ENCODE peak calls at places on chromosomes 5 and 9, in nine cellular contexts. X is type B pancreatic cell, M is thoracic aorta, P is GM10248, N is omental fat pad, O is uterus, Q is nephron progenitor cell, Z is fibroblast of lung, E is kidney. A is an unnamed sample.

GRCh38 chr9:137435980-137436760 is 5.0 kb downstream of the ENTPD8 start:
- DNase-seq in X (no peak), M (no peak), P (no peak), N (peak), O (peak), Q (peak), Z (peak), E (peak), A (no peak)

GRCh38 chr5:153222956-153223355 is 267.5 kb upstream of the GRIA1 start:
- DNase-seq in X (no peak), M (no peak), P (no peak), N (no peak), O (no peak), Q (no peak), Z (peak), E (no peak), A (no peak)

GRCh38 chr9:127290666-127291065 is 26.1 kb downstream of the GARNL3 start:
- DNase-seq in X (no peak), M (no peak), P (no peak), N (no peak), O (no peak), Q (no peak), Z (no peak), E (no peak), A (no peak)

GRCh38 chr5:33166971-33167370 is 273.8 kb upstream of the TARS1 start:
- DNase-seq in X (no peak), M (no peak), P (no peak), N (no peak), O (no peak), Q (no peak), Z (no peak), E (no peak), A (no peak)

GRCh38 chr5:14208071-14209021 is 65.2 kb downstream of the TRIO start:
- DNase-seq in X (no peak), M (no peak), P (peak), N (no peak), O (no peak), Q (no peak), Z (peak), E (no peak), A (no peak)

GRCh38 chr5:170115925-170116324 is 10.2 kb downstream of the FOXI1 start:
- DNase-seq in X (no peak), M (no peak), P (no peak), N (no peak), O (no peak), Q (no peak), Z (no peak), E (no peak), A (no peak)

GRCh38 chr5:97102010-97102470 is 40.4 kb downstream of the LIX1 start:
- DNase-seq in X (no peak), M (no peak), P (no peak), N (no peak), O (no peak), Q (peak), Z (no peak), E (no peak), A (no peak)

GRCh38 chr5:155299342-155300006 is 285.9 kb downstream of the KIF4B start:
- DNase-seq in X (no peak), M (no peak), P (no peak), N (no peak), O (no peak), Q (no peak), Z (no peak), E (no peak), A (no peak)

GRCh38 chr9:93541581-93542349 is 34.6 kb upstream of the PHF2 start:
- DNase-seq in X (no peak), M (no peak), P (no peak), N (no peak), O (no peak), Q (no peak), Z (no peak), E (no peak), A (no peak)

GRCh38 chr9:133761641-133762248 is 23.6 kb upstream of the SARDH start:
- DNase-seq in X (peak), M (no peak), P (no peak), N (no peak), O (peak), Q (no peak), Z (no peak), E (peak), A (no peak)

GRCh38 chr5:6408627-6409446 is 30.5 kb upstream of the MED10 start:
- DNase-seq in X (no peak), M (no peak), P (no peak), N (no peak), O (no peak), Q (no peak), Z (no peak), E (no peak), A (no peak)

GRCh38 chr5:78727786-78728761 is 79.5 kb upstream of the LHFPL2 start:
- DNase-seq in X (no peak), M (no peak), P (peak), N (no peak), O (no peak), Q (no peak), Z (no peak), E (no peak), A (no peak)

GRCh38 chr9:109411818-109412352 is 86.2 kb downstream of the PTPN3 start:
- DNase-seq in X (no peak), M (no peak), P (peak), N (no peak), O (no peak), Q (no peak), Z (peak), E (no peak), A (peak)

GRCh38 chr5:154783774-154784460 is 28.7 kb downstream of the LARP1 start:
- DNase-seq in X (no peak), M (no peak), P (peak), N (no peak), O (peak), Q (no peak), Z (peak), E (no peak), A (no peak)

GRCh38 chr5:135376961-135377621 is 21.9 kb downstream of the MACROH2A1 start:
- DNase-seq in X (peak), M (no peak), P (peak), N (no peak), O (no peak), Q (no peak), Z (no peak), E (no peak), A (no peak)

GRCh38 chr9:120366646-120367019 is 213.3 kb downstream of the CDK5RAP2 start:
- DNase-seq in X (no peak), M (no peak), P (no peak), N (no peak), O (no peak), Q (no peak), Z (peak), E (no peak), A (peak)

GRCh38 chr5:147509710-147510651 is at the start of gene DPYSL3:
- DNase-seq in X (peak), M (peak), P (no peak), N (peak), O (peak), Q (peak), Z (peak), E (peak), A (peak)

GRCh38 chr9:35673132-35673997 is at the start of gene CA9:
- DNase-seq in X (no peak), M (no peak), P (no peak), N (no peak), O (no peak), Q (no peak), Z (no peak), E (peak), A (no peak)

GRCh38 chr5:41869150-41869738 is 981 bp downstream of the OXCT1 start:
- DNase-seq in X (no peak), M (no peak), P (peak), N (peak), O (peak), Q (no peak), Z (peak), E (peak), A (peak)

GRCh38 chr5:76477061-76477460 is 74.0 kb downstream of the IQGAP2 start:
- DNase-seq in X (no peak), M (no peak), P (no peak), N (no peak), O (no peak), Q (no peak), Z (no peak), E (no peak), A (no peak)

GRCh38 chr5:7828269-7828668 is 22.7 kb downstream of the CFAP90 start:
- DNase-seq in X (no peak), M (no peak), P (no peak), N (no peak), O (no peak), Q (no peak), Z (no peak), E (no peak), A (no peak)

GRCh38 chr5:117207088-117207668 is 632.6 kb upstream of the SEMA6A start:
- DNase-seq in X (no peak), M (no peak), P (no peak), N (no peak), O (no peak), Q (no peak), Z (no peak), E (no peak), A (no peak)

GRCh38 chr5:170416526-170416925 is 27.4 kb upstream of the KCNMB1 start:
- DNase-seq in X (no peak), M (no peak), P (no peak), N (no peak), O (no peak), Q (no peak), Z (no peak), E (no peak), A (no peak)

GRCh38 chr9:89323257-89323841 is 5.0 kb downstream of the SECISBP2 start:
- DNase-seq in X (no peak), M (no peak), P (no peak), N (no peak), O (no peak), Q (no peak), Z (no peak), E (no peak), A (no peak)

GRCh38 chr5:93598997-93599371 is 16.0 kb downstream of the NR2F1 start:
- DNase-seq in X (no peak), M (no peak), P (no peak), N (no peak), O (no peak), Q (no peak), Z (no peak), E (no peak), A (no peak)

GRCh38 chr9:125812403-125812802 is 65.2 kb downstream of the PBX3 start:
- DNase-seq in X (no peak), M (no peak), P (peak), N (no peak), O (no peak), Q (no peak), Z (no peak), E (no peak), A (no peak)

GRCh38 chr5:178104492-178104891 is 8.8 kb upstream of the N4BP3 start:
- DNase-seq in X (no peak), M (no peak), P (no peak), N (no peak), O (no peak), Q (no peak), Z (no peak), E (peak), A (no peak)

GRCh38 chr5:1736889-1737711 is 62.5 kb downstream of the MRPL36 start:
- DNase-seq in X (peak), M (no peak), P (no peak), N (no peak), O (no peak), Q (no peak), Z (no peak), E (peak), A (peak)
- TF ChIP-seq CTCF in X (no peak), M (no peak), P (no peak), N (no peak), O (no peak), Q (no peak), Z (no peak), E (no peak), A (no peak)

GRCh38 chr5:37375091-37375490 is 4.0 kb upstream of the WDR70 start:
- DNase-seq in X (no peak), M (no peak), P (no peak), N (no peak), O (no peak), Q (no peak), Z (peak), E (no peak), A (no peak)

GRCh38 chr5:37370550-37370863 is 399 bp downstream of the NUP155 start:
- DNase-seq in X (no peak), M (no peak), P (no peak), N (no peak), O (no peak), Q (no peak), Z (peak), E (no peak), A (no peak)

GRCh38 chr5:37370864-37371726 is at the start of gene NUP155:
- DNase-seq in X (peak), M (peak), P (peak), N (peak), O (peak), Q (peak), Z (peak), E (peak), A (peak)
- TF ChIP-seq CTCF in X (no peak), M (no peak), P (no peak), N (no peak), O (peak), Q (no peak), Z (no peak), E (peak), A (no peak)

GRCh38 chr9:98540476-98540875 is 168.3 kb downstream of the GABBR2 start:
- DNase-seq in X (no peak), M (no peak), P (no peak), N (no peak), O (no peak), Q (no peak), Z (peak), E (no peak), A (no peak)

GRCh38 chr9:98536542-98537173 is 172.1 kb downstream of the GABBR2 start:
- DNase-seq in X (no peak), M (no peak), P (peak), N (no peak), O (no peak), Q (no peak), Z (no peak), E (no peak), A (peak)

GRCh38 chr9:98539954-98540353 is 168.8 kb downstream of the GABBR2 start:
- DNase-seq in X (no peak), M (no peak), P (no peak), N (no peak), O (no peak), Q (no peak), Z (peak), E (no peak), A (no peak)

GRCh38 chr9:98538626-98539031 is 170.1 kb downstream of the GABBR2 start:
- DNase-seq in X (no peak), M (no peak), P (no peak), N (no peak), O (no peak), Q (no peak), Z (peak), E (no peak), A (no peak)

DNA sequence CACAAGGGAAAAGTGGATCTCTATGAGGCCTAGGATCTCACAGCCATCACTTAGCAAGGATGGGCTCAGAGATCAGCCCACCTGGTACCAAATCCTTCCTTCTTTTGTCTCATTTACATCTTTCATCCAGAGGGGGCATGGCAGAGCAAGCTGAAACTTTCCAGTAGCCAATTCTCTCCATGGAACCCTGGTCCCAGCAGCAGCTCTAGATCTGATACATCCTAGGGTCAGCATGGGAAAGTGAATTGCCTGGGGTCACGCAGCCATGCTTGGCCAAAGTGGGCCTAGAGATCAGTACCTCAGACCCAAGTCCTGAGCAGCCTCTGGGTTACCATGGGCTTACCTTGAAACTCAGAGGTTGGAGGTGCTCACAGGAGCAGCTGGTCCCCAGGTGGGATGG is 170.5 kb downstream of the GABBR2 start:
- DNase-seq in X (no peak), M (no peak), P (no peak), N (no peak), O (no peak), Q (no peak), Z (no peak), E (no peak), A (no peak)
- TF ChIP-seq CTCF in X (no peak), M (no peak), P (no peak), N (no peak), O (no peak), Q (no peak), Z (no peak), E (no peak), A (no peak)

DNA sequence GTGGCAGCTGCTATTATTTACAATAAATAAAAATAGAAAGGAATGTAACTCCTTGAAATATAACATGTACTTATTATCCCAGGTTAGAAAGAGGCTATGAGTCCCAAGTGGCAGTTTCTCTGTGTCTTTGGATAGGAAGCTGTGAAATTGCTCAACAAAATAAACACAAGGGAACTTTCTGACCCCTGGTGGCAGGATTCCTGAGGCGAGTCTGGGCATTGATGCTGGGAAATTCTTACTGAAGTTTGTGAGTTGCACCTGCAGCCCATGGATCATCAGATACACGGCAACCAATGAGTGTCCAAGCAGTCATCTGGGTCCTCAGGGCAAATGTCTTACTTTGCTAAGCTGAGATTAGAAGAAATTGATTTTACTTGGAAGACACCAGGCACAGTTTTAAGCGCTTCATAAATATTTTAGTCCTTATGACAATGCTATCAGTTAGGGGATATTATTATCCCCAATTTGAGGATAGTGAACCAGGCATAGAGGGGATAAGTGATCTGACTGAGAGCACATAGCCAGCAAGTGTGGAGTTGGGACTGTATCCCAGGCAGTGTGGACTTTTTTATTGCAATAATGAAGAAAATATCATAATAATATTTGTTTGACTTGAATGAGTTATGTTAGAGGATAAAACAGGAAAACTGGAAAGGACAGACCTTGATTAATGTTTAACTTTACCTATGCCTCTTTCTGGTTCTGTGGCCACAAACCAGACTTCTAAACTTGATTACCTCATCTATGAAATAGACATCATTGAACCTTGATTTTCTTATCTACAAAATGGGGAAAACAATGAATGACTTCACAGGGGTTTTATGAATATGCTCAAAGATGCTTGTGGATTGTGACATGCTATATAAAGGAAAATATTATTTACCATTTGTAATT is 265.5 kb upstream of the ADAMTSL1 start:
- DNase-seq in X (no peak), M (no peak), P (no peak), N (no peak), O (peak), Q (peak), Z (peak), E (peak), A (peak)
- TF ChIP-seq CTCF in X (peak), M (peak), P (no peak), N (no peak), O (peak), Q (peak), Z (peak), E (peak), A (peak)

DNA sequence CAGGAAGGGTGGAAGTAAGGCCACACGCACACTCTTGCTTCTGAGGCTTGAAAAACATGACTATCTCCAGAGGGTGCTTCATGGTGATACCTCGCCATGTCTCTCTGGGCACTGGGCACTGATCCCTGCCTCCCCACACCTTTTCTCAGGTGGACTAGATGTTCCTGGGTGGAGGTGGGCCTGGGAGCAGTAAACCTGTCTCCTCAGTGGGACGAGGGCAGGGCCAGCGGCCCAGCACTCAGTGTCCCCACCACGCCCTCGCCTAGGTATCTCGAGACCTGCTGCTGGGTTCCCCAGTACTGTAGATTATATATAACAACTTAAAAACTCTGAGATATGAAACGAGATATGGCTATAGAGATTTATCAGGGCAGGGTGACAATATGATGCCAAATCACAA is 5.6 kb downstream of the IFNA13 start:
- DNase-seq in X (no peak), M (no peak), P (no peak), N (no peak), O (no peak), Q (no peak), Z (no peak), E (no peak), A (no peak)
- TF ChIP-seq CTCF in X (no peak), M (no peak), P (no peak), N (no peak), O (no peak), Q (no peak), Z (no peak), E (no peak), A (no peak)

GRCh38 chr5:107589520-107590193 is 81.1 kb downstream of the EFNA5 start:
- DNase-seq in X (no peak), M (no peak), P (no peak), N (no peak), O (no peak), Q (no peak), Z (no peak), E (no peak), A (no peak)
- TF ChIP-seq CTCF in X (no peak), M (no peak), P (no peak), N (no peak), O (no peak), Q (no peak), Z (no peak), E (no peak), A (no peak)

GRCh38 chr5:112492291-112492690 is 73.2 kb upstream of the EPB41L4A start:
- DNase-seq in X (no peak), M (no peak), P (peak), N (no peak), O (peak), Q (peak), Z (peak), E (peak), A (peak)
- TF ChIP-seq CTCF in X (peak), M (no peak), P (peak), N (no peak), O (no peak), Q (peak), Z (peak), E (peak), A (peak)

GRCh38 chr9:113274474-113275146 is 762 bp downstream of the CDC26 start:
- DNase-seq in X (no peak), M (no peak), P (peak), N (no peak), O (no peak), Q (peak), Z (peak), E (no peak), A (peak)
- TF ChIP-seq CTCF in X (peak), M (peak), P (peak), N (no peak), O (peak), Q (peak), Z (peak), E (peak), A (peak)

A was measured in endothelial cell.